ENCODE peak calls at places on chromosomes 11 and 22, in five cellular contexts. N is WERI-Rb-1, S is fibroblast of lung, R is AG04450, U is right atrium auricular region. G is an unnamed sample.

GRCh38 chr11:29538339-29539036 is 478.3 kb downstream of the KCNA4 start:
- DNase-seq in N (no peak), S (no peak), R (no peak), U (no peak), G (no peak)

GRCh38 chr11:122659676-122660571 is 4.4 kb downstream of the UBASH3B start:
- DNase-seq in N (no peak), S (no peak), R (no peak), U (no peak), G (no peak)

GRCh38 chr11:120599816-120600420 is 88.4 kb downstream of the GRIK4 start:
- DNase-seq in N (no peak), S (no peak), R (no peak), U (no peak), G (no peak)

GRCh38 chr11:86891020-86891419 is 64.2 kb downstream of the FZD4 start:
- DNase-seq in N (no peak), S (no peak), R (no peak), U (no peak), G (no peak)

GRCh38 chr11:11076879-11077278 is 219.0 kb upstream of the ZBED5 start:
- DNase-seq in N (no peak), S (no peak), R (no peak), U (no peak), G (no peak)

GRCh38 chr11:99489561-99489960 is 468.8 kb downstream of the CNTN5 start:
- DNase-seq in N (no peak), S (no peak), R (no peak), U (no peak), G (no peak)

GRCh38 chr11:32985600-32985999 is 30.1 kb upstream of the DEPDC7 start:
- DNase-seq in N (no peak), S (no peak), R (no peak), U (no peak), G (no peak)

GRCh38 chr11:114359342-114359741 is 41.0 kb downstream of the C11orf71 start:
- DNase-seq in N (no peak), S (peak; percentile 25), R (no peak), U (no peak), G (no peak)

GRCh38 chr11:43925063-43925931 is 17.1 kb upstream of the C11orf96 start:
- DNase-seq in N (no peak), S (peak; percentile 6), R (no peak), U (no peak), G (no peak)

GRCh38 chr22:44025171-44026065 is 1.3 kb downstream of the PARVB start:
- DNase-seq in N (no peak), S (no peak), R (no peak), U (peak; percentile 77), G (peak; percentile 44)

GRCh38 chr22:25795437-25795836 is 53.4 kb downstream of the MYO18B start:
- DNase-seq in N (no peak), S (no peak), R (no peak), U (no peak), G (no peak)

GRCh38 chr11:72704028-72704782 is 30.0 kb upstream of the PDE2A start:
- DNase-seq in N (no peak), S (no peak), R (no peak), U (no peak), G (no peak)

GRCh38 chr11:103441021-103441420 is 331.8 kb downstream of the DYNC2H1 start:
- DNase-seq in N (no peak), S (no peak), R (no peak), U (no peak), G (no peak)

GRCh38 chr11:95512177-95512576 is 277.4 kb downstream of the FAM76B start:
- DNase-seq in N (no peak), S (peak; percentile 93), R (no peak), U (peak; percentile 75), G (peak; percentile 73)

GRCh38 chr11:44566559-44566949 is 1.1 kb downstream of the CD82 start:
- DNase-seq in N (no peak), S (no peak), R (no peak), U (no peak), G (no peak)

GRCh38 chr11:134391170-134391569 is 20.9 kb downstream of the B3GAT1 start:
- DNase-seq in N (no peak), S (no peak), R (no peak), U (no peak), G (no peak)

GRCh38 chr22:41280065-41280464 is 5.9 kb downstream of the RANGAP1 start:
- DNase-seq in N (no peak), S (no peak), R (no peak), U (no peak), G (no peak)

GRCh38 chr11:12556788-12557384 is 117.3 kb upstream of the TEAD1 start:
- DNase-seq in N (no peak), S (peak; percentile 98), R (peak; percentile 90), U (peak; percentile 73), G (peak; percentile 81)

GRCh38 chr11:114166897-114167323 is 107.4 kb downstream of the ZBTB16 start:
- DNase-seq in N (no peak), S (peak; percentile 84), R (peak; percentile 20), U (no peak), G (peak; percentile 85)

GRCh38 chr11:38680166-38680565 is 2082.1 kb upstream of the RAG2 start:
- DNase-seq in N (no peak), S (no peak), R (no peak), U (no peak), G (no peak)

GRCh38 chr22:44196731-44197131 is 16.0 kb downstream of the PARVG start:
- DNase-seq in N (no peak), S (no peak), R (no peak), U (no peak), G (no peak)

GRCh38 chr11:133968300-133968699 is 11.5 kb upstream of the IGSF9B start:
- DNase-seq in N (no peak), S (no peak), R (no peak), U (no peak), G (no peak)

GRCh38 chr11:340539-341512 is 20.2 kb upstream of the IFITM3 start:
- DNase-seq in N (no peak), S (no peak), R (no peak), U (no peak), G (no peak)

GRCh38 chr11:68839054-68839865 is 2.5 kb downstream of the CPT1A start:
- DNase-seq in N (peak; percentile 97), S (peak; percentile 89), R (peak; percentile 65), U (peak; percentile 95), G (peak; percentile 95)

GRCh38 chr11:32052218-32052617 is 38.7 kb upstream of the RCN1 start:
- DNase-seq in N (peak; percentile 56), S (peak; percentile 41), R (peak; percentile 15), U (peak; percentile 73), G (peak; percentile 47)

GRCh38 chr11:33753304-33753703 is 17.1 kb upstream of the CD59 start:
- DNase-seq in N (no peak), S (peak; percentile 85), R (peak; percentile 30), U (no peak), G (no peak)

GRCh38 chr11:64757549-64758329 is 2.0 kb downstream of the PYGM start:
- DNase-seq in N (peak; percentile 6), S (no peak), R (no peak), U (no peak), G (no peak)

GRCh38 chr11:105274631-105275030 is 135.1 kb upstream of the CARD18 start:
- DNase-seq in N (no peak), S (no peak), R (no peak), U (no peak), G (no peak)

GRCh38 chr22:40401532-40401931 is 31.1 kb downstream of the SGSM3 start:
- DNase-seq in N (no peak), S (no peak), R (no peak), U (no peak), G (no peak)

GRCh38 chr11:127270848-127271247 is 270.3 kb upstream of the KIRREL3 start:
- DNase-seq in N (no peak), S (no peak), R (no peak), U (no peak), G (no peak)

GRCh38 chr11:26929806-26930517 is 64.0 kb upstream of the FIBIN start:
- DNase-seq in N (no peak), S (peak; percentile 34), R (no peak), U (no peak), G (no peak)

GRCh38 chr22:20852076-20852475 is 6.5 kb downstream of the PI4KA start:
- DNase-seq in N (no peak), S (no peak), R (no peak), U (no peak), G (no peak)

GRCh38 chr11:34758262-34758661 is 137.4 kb downstream of the EHF start:
- DNase-seq in N (no peak), S (peak; percentile 2), R (no peak), U (no peak), G (no peak)

GRCh38 chr22:41898645-41899044 is 16.2 kb downstream of the SHISA8 start:
- DNase-seq in N (no peak), S (no peak), R (no peak), U (no peak), G (no peak)

GRCh38 chr11:2188745-2189144 is 17.1 kb upstream of the TH start:
- DNase-seq in N (no peak), S (no peak), R (no peak), U (no peak), G (no peak)

GRCh38 chr11:2185324-2186085 is 13.9 kb upstream of the TH start:
- DNase-seq in N (no peak), S (peak; percentile 18), R (no peak), U (no peak), G (no peak)

GRCh38 chr11:2187267-2187707 is 15.7 kb upstream of the TH start:
- DNase-seq in N (no peak), S (peak; percentile 14), R (no peak), U (no peak), G (no peak)

GRCh38 chr11:2189938-2190669 is 18.5 kb upstream of the TH start:
- DNase-seq in N (no peak), S (no peak), R (no peak), U (no peak), G (no peak)

DNA sequence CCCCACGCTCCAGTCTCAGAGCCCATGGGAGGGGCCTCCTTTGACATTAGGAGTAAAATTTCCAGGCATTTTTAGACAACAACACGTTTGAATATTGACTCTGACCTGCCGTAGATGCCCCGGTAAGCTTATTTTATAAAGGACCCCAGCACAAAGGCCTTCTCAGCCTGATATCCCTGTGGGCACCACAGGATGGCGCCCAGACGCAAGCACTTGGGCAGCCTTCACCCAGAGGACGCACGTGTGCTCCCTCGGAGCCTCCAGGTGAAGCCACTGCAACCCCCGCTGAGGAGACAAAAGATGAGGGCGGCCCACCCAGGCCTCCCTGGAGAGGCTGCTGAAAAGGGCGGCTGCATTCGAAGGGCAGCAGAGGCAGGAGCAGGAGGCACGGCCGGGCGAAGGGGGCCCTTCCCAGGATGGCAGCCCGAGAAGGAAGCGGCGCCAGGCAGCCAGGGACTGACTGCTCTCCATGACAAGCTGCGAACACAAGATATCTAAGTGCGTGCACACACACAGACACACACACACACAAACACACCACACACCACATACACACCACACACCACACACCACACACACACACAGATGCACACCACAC is 15.2 kb upstream of the TH start:
- DNase-seq in N (peak; percentile 60), S (peak; percentile 11), R (no peak), U (no peak), G (no peak)
- TF ChIP-seq CTCF in N (peak; percentile 79), S (no peak), R (peak; percentile 31), U (no peak), G (peak; percentile 48)

GRCh38 chr11:79266391-79266790 is 174.4 kb downstream of the TENM4 start:
- DNase-seq in N (no peak), S (no peak), R (no peak), U (no peak), G (no peak)
- H3K27ac ChIP-seq in N (no peak overlapping the region), S (no peak overlapping the region), R (no peak overlapping the region), U (no peak overlapping the region), G (no peak overlapping the region)

GRCh38 chr11:92886243-92886905 is 83.1 kb upstream of the MTNR1B start:
- DNase-seq in N (peak; percentile 62), S (peak; percentile 41), R (peak; percentile 11), U (no peak), G (no peak)
- TF ChIP-seq CTCF in N (peak; percentile 70), S (peak; percentile 78), R (peak; percentile 75), U (peak; percentile 34), G (peak; percentile 43)

GRCh38 chr11:45856044-45856468 is 8.8 kb downstream of the CRY2 start:
- DNase-seq in N (no peak), S (peak; percentile 85), R (no peak), U (no peak), G (no peak)
- H3K27ac ChIP-seq in N (no peak overlapping the region), S (peak overlapping the region; percentile 93), R (peak overlapping the region; percentile 85), U (peak overlapping the region; percentile 81), G (peak overlapping the region; percentile 83)

G was measured in uterus.